ENCODE peak calls at places on chromosomes 7 and 10, in four cellular contexts. I, H, B and X are unnamed samples.

GRCh38 chr10:131921191-131921590 is 20.4 kb downstream of the PPP2R2D start:
- DNase-seq in I (no peak), H (peak), B (no peak), X (no peak)

GRCh38 chr10:48804740-48805182 is 120.1 kb downstream of the WDFY4 start:
- DNase-seq in I (no peak), H (no peak), B (no peak), X (no peak)

GRCh38 chr7:99371376-99371920 is 3.1 kb upstream of the ARPC1B start:
- DNase-seq in I (no peak), H (no peak), B (no peak), X (no peak)

GRCh38 chr7:100088621-100089457 is at the start of gene COPS6:
- DNase-seq in I (peak), H (peak), B (peak), X (peak)

GRCh38 chr7:102891693-102892261 is 21.0 kb upstream of the LRRC17 start:
- DNase-seq in I (no peak), H (peak), B (peak), X (peak)

GRCh38 chr10:91511549-91512330 is 101.6 kb downstream of the HECTD2 start:
- DNase-seq in I (no peak), H (peak), B (peak), X (peak)

GRCh38 chr7:108335264-108335918 is 120.8 kb downstream of the NRCAM start:
- DNase-seq in I (peak), H (no peak), B (peak), X (no peak)

GRCh38 chr7:77798394-77799077 is at the start of the genes PHTF2 and TMEM60:
- DNase-seq in I (peak), H (peak), B (peak), X (peak)

GRCh38 chr10:28678687-28679457 is 1.6 kb downstream of the BAMBI start:
- DNase-seq in I (peak), H (no peak), B (peak), X (no peak)

GRCh38 chr7:77740257-77740656 is 44.0 kb downstream of the RSBN1L start:
- DNase-seq in I (no peak), H (no peak), B (no peak), X (no peak)

GRCh38 chr7:37315752-37316711 is 132.6 kb downstream of the ELMO1 start:
- DNase-seq in I (no peak), H (no peak), B (no peak), X (no peak)

GRCh38 chr10:44383749-44384600 is 922 bp downstream of the CXCL12 start:
- DNase-seq in I (no peak), H (no peak), B (peak), X (peak)

GRCh38 chr7:135168001-135168400 is 2.5 kb downstream of the CYREN start:
- DNase-seq in I (no peak), H (no peak), B (no peak), X (no peak)

GRCh38 chr7:19128856-19129255 is 11.4 kb upstream of the TWIST1 start:
- DNase-seq in I (no peak), H (no peak), B (peak), X (no peak)

GRCh38 chr7:116426428-116427156 is 72.9 kb upstream of the CAV2 start:
- DNase-seq in I (peak), H (peak), B (peak), X (peak)

GRCh38 chr7:96589038-96589437 is 120.6 kb downstream of the SEM1 start:
- DNase-seq in I (no peak), H (no peak), B (no peak), X (no peak)

GRCh38 chr7:30263090-30263710 is 21.2 kb upstream of the ZNRF2 start:
- DNase-seq in I (no peak), H (no peak), B (no peak), X (no peak)

GRCh38 chr10:126131338-126131737 is 235.0 kb downstream of the FANK1 start:
- DNase-seq in I (no peak), H (no peak), B (no peak), X (no peak)

GRCh38 chr10:133004991-133005390 is 62.6 kb upstream of the CFAP46 start:
- DNase-seq in I (peak), H (no peak), B (no peak), X (no peak)

GRCh38 chr10:15211464-15211979 is 43.0 kb upstream of the NMT2 start:
- DNase-seq in I (peak), H (peak), B (peak), X (peak)

GRCh38 chr10:8275911-8276310 is 221.4 kb downstream of the GATA3 start:
- DNase-seq in I (no peak), H (no peak), B (no peak), X (no peak)

GRCh38 chr10:79246606-79247275 is 100.5 kb upstream of the PPIF start:
- DNase-seq in I (no peak), H (no peak), B (peak), X (peak)

GRCh38 chr7:36395171-36395894 is 5.7 kb downstream of the ANLN start:
- DNase-seq in I (no peak), H (no peak), B (no peak), X (no peak)

GRCh38 chr10:22133640-22134624 is 83.9 kb downstream of the EBLN1 start:
- DNase-seq in I (no peak), H (no peak), B (no peak), X (no peak)

GRCh38 chr10:24561453-24561852 is 162.2 kb downstream of the ARHGAP21 start:
- DNase-seq in I (no peak), H (peak), B (no peak), X (no peak)

GRCh38 chr7:102075553-102076135 is 211.0 kb upstream of the SH2B2 start:
- DNase-seq in I (no peak), H (no peak), B (no peak), X (no peak)

GRCh38 chr7:73738220-73738611 is 386 bp downstream of the ABHD11 start:
- DNase-seq in I (peak), H (peak), B (peak), X (peak)

GRCh38 chr10:91032614-91033248 is 111.8 kb upstream of the ANKRD1 start:
- DNase-seq in I (no peak), H (no peak), B (no peak), X (no peak)

GRCh38 chr7:13797545-13797944 is 191.9 kb downstream of the ETV1 start:
- DNase-seq in I (no peak), H (no peak), B (no peak), X (no peak)

GRCh38 chr7:155961241-155962190 is 149.3 kb upstream of the SHH start:
- DNase-seq in I (peak), H (peak), B (no peak), X (no peak)

GRCh38 chr10:124699471-124700292 is 44.5 kb downstream of the FAM53B start:
- DNase-seq in I (no peak), H (no peak), B (no peak), X (no peak)

GRCh38 chr10:80609331-80609730 is 71.6 kb downstream of the SH2D4B start:
- DNase-seq in I (no peak), H (no peak), B (no peak), X (no peak)

GRCh38 chr10:102072867-102073527 is 7.8 kb downstream of the HPS6 start:
- DNase-seq in I (peak), H (peak), B (peak), X (peak)

GRCh38 chr10:24355289-24355688 is 146.4 kb downstream of the KIAA1217 start:
- DNase-seq in I (no peak), H (no peak), B (no peak), X (no peak)